ENCODE peak calls at places on chromosomes 13 and 19, in four cellular contexts. One of them, this sample, is unnamed.
A peak's percentile ranks its signal among the peaks of the same experiment; 100 is the strongest.

GRCh38 chr19:46603752-46604241 is 2.7 kb downstream of the CALM3 start:
- DNase-seq in amniotic epithelial cell: no peak
- DNase-seq in CD8-positive, alpha-beta memory T cell: no peak
- DNase-seq in NCI-H1105 treated with DMSO at 0.1 percent for 48 hours: no peak
- DNase-seq in this sample: no peak

GRCh38 chr19:21321134-21321533 is 8.1 kb downstream of the ZNF708 start:
- DNase-seq in amniotic epithelial cell: peak; percentile 14
- DNase-seq in CD8-positive, alpha-beta memory T cell: no peak
- DNase-seq in NCI-H1105 treated with DMSO at 0.1 percent for 48 hours: no peak
- DNase-seq in this sample: no peak

GRCh38 chr19:16326401-16327130 is 1.9 kb downstream of the KLF2 start:
- DNase-seq in amniotic epithelial cell: no peak
- DNase-seq in CD8-positive, alpha-beta memory T cell: peak; percentile 42
- DNase-seq in NCI-H1105 treated with DMSO at 0.1 percent for 48 hours: no peak
- DNase-seq in this sample: no peak

GRCh38 chr19:17579523-17580244 is 24.2 kb downstream of the COLGALT1 start:
- DNase-seq in amniotic epithelial cell: peak; percentile 50
- DNase-seq in CD8-positive, alpha-beta memory T cell: no peak
- DNase-seq in NCI-H1105 treated with DMSO at 0.1 percent for 48 hours: no peak
- DNase-seq in this sample: peak; percentile 99

GRCh38 chr13:33274264-33274663 is 11.3 kb downstream of the STARD13 start:
- DNase-seq in amniotic epithelial cell: no peak
- DNase-seq in CD8-positive, alpha-beta memory T cell: no peak
- DNase-seq in NCI-H1105 treated with DMSO at 0.1 percent for 48 hours: no peak
- DNase-seq in this sample: no peak

GRCh38 chr13:66660013-66660804 is 569.9 kb downstream of the PCDH9 start:
- DNase-seq in amniotic epithelial cell: peak; percentile 82
- DNase-seq in CD8-positive, alpha-beta memory T cell: no peak
- DNase-seq in NCI-H1105 treated with DMSO at 0.1 percent for 48 hours: no peak
- DNase-seq in this sample: peak; percentile 80

GRCh38 chr13:113740286-113740556 is 18.8 kb upstream of the TMEM255B start:
- DNase-seq in amniotic epithelial cell: no peak
- DNase-seq in CD8-positive, alpha-beta memory T cell: no peak
- DNase-seq in NCI-H1105 treated with DMSO at 0.1 percent for 48 hours: no peak
- DNase-seq in this sample: no peak

GRCh38 chr13:112473818-112474217 is 97.7 kb downstream of the SPACA7 start:
- DNase-seq in amniotic epithelial cell: no peak
- DNase-seq in CD8-positive, alpha-beta memory T cell: no peak
- DNase-seq in NCI-H1105 treated with DMSO at 0.1 percent for 48 hours: no peak
- DNase-seq in this sample: no peak

GRCh38 chr19:29145756-29146155 is 67.2 kb downstream of the UQCRFS1 start:
- DNase-seq in amniotic epithelial cell: no peak
- DNase-seq in CD8-positive, alpha-beta memory T cell: no peak
- DNase-seq in NCI-H1105 treated with DMSO at 0.1 percent for 48 hours: no peak
- DNase-seq in this sample: no peak

GRCh38 chr13:83996415-83996814 is 114.1 kb upstream of the SLITRK1 start:
- DNase-seq in amniotic epithelial cell: no peak
- DNase-seq in CD8-positive, alpha-beta memory T cell: no peak
- DNase-seq in NCI-H1105 treated with DMSO at 0.1 percent for 48 hours: no peak
- DNase-seq in this sample: no peak

GRCh38 chr13:99865420-99865930 is 106.1 kb downstream of the ZIC5 start:
- DNase-seq in amniotic epithelial cell: no peak
- DNase-seq in CD8-positive, alpha-beta memory T cell: no peak
- DNase-seq in NCI-H1105 treated with DMSO at 0.1 percent for 48 hours: no peak
- DNase-seq in this sample: no peak

GRCh38 chr19:28519950-28520861 is 692.7 kb downstream of the UQCRFS1 start:
- DNase-seq in amniotic epithelial cell: no peak
- DNase-seq in CD8-positive, alpha-beta memory T cell: no peak
- DNase-seq in NCI-H1105 treated with DMSO at 0.1 percent for 48 hours: peak; percentile 94
- DNase-seq in this sample: no peak

GRCh38 chr19:42360787-42361544 is 29.1 kb downstream of the CNFN start:
- DNase-seq in amniotic epithelial cell: peak; percentile 77
- DNase-seq in CD8-positive, alpha-beta memory T cell: no peak
- DNase-seq in NCI-H1105 treated with DMSO at 0.1 percent for 48 hours: no peak
- DNase-seq in this sample: no peak

GRCh38 chr13:114260818-114261217 is 20.6 kb upstream of the UPF3A start:
- DNase-seq in amniotic epithelial cell: no peak
- DNase-seq in CD8-positive, alpha-beta memory T cell: no peak
- DNase-seq in NCI-H1105 treated with DMSO at 0.1 percent for 48 hours: no peak
- DNase-seq in this sample: no peak

GRCh38 chr13:103883152-103883551 is 816.9 kb upstream of the SLC10A2 start:
- DNase-seq in amniotic epithelial cell: peak; percentile 93
- DNase-seq in CD8-positive, alpha-beta memory T cell: no peak
- DNase-seq in NCI-H1105 treated with DMSO at 0.1 percent for 48 hours: peak; percentile 71
- DNase-seq in this sample: peak; percentile 89

GRCh38 chr13:20370815-20371421 is 138.8 kb upstream of the GJB6 start:
- DNase-seq in amniotic epithelial cell: no peak
- DNase-seq in CD8-positive, alpha-beta memory T cell: no peak
- DNase-seq in NCI-H1105 treated with DMSO at 0.1 percent for 48 hours: no peak
- DNase-seq in this sample: no peak

GRCh38 chr13:74056829-74057564 is 77.2 kb downstream of the KLF12 start:
- DNase-seq in amniotic epithelial cell: no peak
- DNase-seq in CD8-positive, alpha-beta memory T cell: no peak
- DNase-seq in NCI-H1105 treated with DMSO at 0.1 percent for 48 hours: peak; percentile 61
- DNase-seq in this sample: no peak

GRCh38 chr19:609001-609340 is 19.3 kb downstream of the HCN2 start:
- DNase-seq in amniotic epithelial cell: no peak
- DNase-seq in CD8-positive, alpha-beta memory T cell: no peak
- DNase-seq in NCI-H1105 treated with DMSO at 0.1 percent for 48 hours: no peak
- DNase-seq in this sample: no peak

GRCh38 chr13:97257800-97258799 is 36.0 kb downstream of the MBNL2 start:
- DNase-seq in amniotic epithelial cell: peak; percentile 94
- DNase-seq in CD8-positive, alpha-beta memory T cell: no peak
- DNase-seq in NCI-H1105 treated with DMSO at 0.1 percent for 48 hours: no peak
- DNase-seq in this sample: peak; percentile 89

GRCh38 chr13:110218601-110219201 is 88.3 kb downstream of the COL4A1 start:
- DNase-seq in amniotic epithelial cell: no peak
- DNase-seq in CD8-positive, alpha-beta memory T cell: no peak
- DNase-seq in NCI-H1105 treated with DMSO at 0.1 percent for 48 hours: no peak
- DNase-seq in this sample: no peak

GRCh38 chr13:112883241-112883945 is 85.6 kb upstream of the MCF2L start:
- DNase-seq in amniotic epithelial cell: no peak
- DNase-seq in CD8-positive, alpha-beta memory T cell: no peak
- DNase-seq in NCI-H1105 treated with DMSO at 0.1 percent for 48 hours: no peak
- DNase-seq in this sample: no peak

GRCh38 chr13:30331331-30331771 is 24.0 kb upstream of the KATNAL1 start:
- DNase-seq in amniotic epithelial cell: no peak
- DNase-seq in CD8-positive, alpha-beta memory T cell: no peak
- DNase-seq in NCI-H1105 treated with DMSO at 0.1 percent for 48 hours: no peak
- DNase-seq in this sample: no peak

GRCh38 chr19:51882518-51882917 is 5.2 kb downstream of the ZNF577 start:
- DNase-seq in amniotic epithelial cell: no peak
- DNase-seq in CD8-positive, alpha-beta memory T cell: no peak
- DNase-seq in NCI-H1105 treated with DMSO at 0.1 percent for 48 hours: no peak
- DNase-seq in this sample: no peak

This sample was measured in NCI-H226.